ENCODE peak calls at places on chromosomes 16 and 17, in nine cellular contexts. G is natural killer cell, M is astrocyte, Q is dorsolateral prefrontal cortex, T is choroid plexus epithelial cell, V is stomach, C is psoas muscle, B is GM06990, K is GM13977. A is an unnamed sample.

GRCh38 chr17:78013683-78014467 is 55.4 kb downstream of the TNRC6C start:
- DNase-seq in G (no peak), M (peak; percentile 39), Q (no peak), T (peak; percentile 88), V (peak; percentile 40), C (no peak), B (no peak), K (peak; percentile 49), A (no peak)

GRCh38 chr16:58814348-58814801 is 80.3 kb upstream of the GOT2 start:
- DNase-seq in G (peak; percentile 23), M (peak; percentile 20), Q (peak; percentile 30), T (peak; percentile 67), V (peak; percentile 53), C (no peak), B (peak; percentile 22), K (peak; percentile 60), A (no peak)

GRCh38 chr16:48210747-48211146 is 33.4 kb upstream of the LONP2 start:
- DNase-seq in G (no peak), M (no peak), Q (no peak), T (no peak), V (no peak), C (no peak), B (no peak), K (no peak), A (no peak)

GRCh38 chr16:57042157-57043111 is 49.9 kb upstream of the CPNE2 start:
- DNase-seq in G (peak; percentile 76), M (peak; percentile 59), Q (no peak), T (peak; percentile 54), V (no peak), C (no peak), B (peak; percentile 74), K (peak; percentile 84), A (no peak)

GRCh38 chr17:48439875-48440505 is 10.0 kb upstream of the SKAP1 start:
- DNase-seq in G (peak; percentile 56), M (no peak), Q (no peak), T (peak; percentile 27), V (peak; percentile 28), C (no peak), B (peak; percentile 37), K (no peak), A (no peak)

GRCh38 chr16:12220721-12221120 is 244.2 kb downstream of the SNX29 start:
- DNase-seq in G (no peak), M (no peak), Q (no peak), T (no peak), V (no peak), C (no peak), B (no peak), K (no peak), A (no peak)

GRCh38 chr17:2250140-2251095 is 53.2 kb downstream of the SMG6 start:
- DNase-seq in G (no peak), M (peak; percentile 83), Q (no peak), T (no peak), V (no peak), C (no peak), B (no peak), K (no peak), A (no peak)

GRCh38 chr17:28725660-28726395 is at the start of gene TLCD1:
- DNase-seq in G (peak; percentile 39), M (peak; percentile 57), Q (no peak), T (peak; percentile 65), V (peak; percentile 73), C (peak; percentile 69), B (peak; percentile 87), K (peak; percentile 89), A (peak; percentile 72)

GRCh38 chr17:14442798-14443553 is 142.1 kb downstream of the HS3ST3B1 start:
- DNase-seq in G (no peak), M (no peak), Q (no peak), T (peak; percentile 17), V (no peak), C (no peak), B (no peak), K (no peak), A (no peak)

GRCh38 chr16:81544261-81544660 is 99.7 kb downstream of the CMIP start:
- DNase-seq in G (no peak), M (no peak), Q (no peak), T (peak; percentile 64), V (no peak), C (no peak), B (no peak), K (no peak), A (no peak)

GRCh38 chr17:59753522-59754467 is 46.3 kb downstream of the VMP1 start:
- DNase-seq in G (no peak), M (peak; percentile 73), Q (no peak), T (peak; percentile 96), V (no peak), C (no peak), B (peak; percentile 61), K (peak; percentile 61), A (no peak)

GRCh38 chr17:32258383-32259121 is 7.1 kb upstream of the RHBDL3 start:
- DNase-seq in G (no peak), M (no peak), Q (no peak), T (no peak), V (no peak), C (no peak), B (no peak), K (no peak), A (no peak)

GRCh38 chr16:25045696-25046381 is 30.7 kb upstream of the ARHGAP17 start:
- DNase-seq in G (no peak), M (peak; percentile 90), Q (no peak), T (peak; percentile 42), V (no peak), C (no peak), B (no peak), K (no peak), A (no peak)

GRCh38 chr16:88078111-88078775 is 127.0 kb downstream of the BANP start:
- DNase-seq in G (no peak), M (no peak), Q (no peak), T (no peak), V (no peak), C (no peak), B (no peak), K (no peak), A (no peak)

GRCh38 chr17:47057831-47058230 is 78.8 kb upstream of the RPRML start:
- DNase-seq in G (no peak), M (no peak), Q (no peak), T (no peak), V (no peak), C (no peak), B (no peak), K (no peak), A (no peak)

DNA sequence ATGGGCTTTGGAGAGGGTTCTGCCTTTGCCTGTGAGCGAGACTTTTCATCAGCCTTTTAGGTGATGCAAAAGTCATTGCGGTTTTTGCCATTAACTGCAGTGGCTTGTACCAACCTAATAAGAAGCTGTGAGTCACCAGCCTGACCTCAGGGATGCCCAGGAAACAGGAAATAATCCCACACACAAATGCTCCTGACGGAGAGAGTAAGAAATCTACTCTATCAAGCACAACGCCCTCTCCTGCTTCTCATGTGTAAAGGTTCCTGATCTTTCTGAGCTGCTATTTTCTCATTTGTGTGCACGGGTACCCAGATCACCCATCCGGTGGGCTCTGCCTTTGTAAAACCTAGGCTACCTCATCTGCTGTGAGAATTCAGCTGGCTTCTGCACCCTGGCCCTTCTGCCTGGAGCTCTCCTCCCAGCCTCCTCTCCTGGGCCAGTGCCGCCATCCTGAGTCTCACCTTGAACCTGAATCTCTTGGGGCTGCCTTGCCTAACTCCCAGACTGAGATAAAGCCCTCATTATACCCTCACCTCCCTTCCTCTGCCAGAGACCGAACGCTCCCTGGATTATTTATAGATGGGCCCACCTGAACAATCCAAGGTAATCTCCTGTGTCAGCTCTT is 299.7 kb downstream of the C16orf95 start:
- DNase-seq in G (no peak), M (peak; percentile 93), Q (no peak), T (peak; percentile 85), V (no peak), C (no peak), B (no peak), K (no peak), A (no peak)
- TF ChIP-seq CTCF in G (no peak), M (peak; percentile 46), Q (no peak), T (peak; percentile 66), V (no peak), C (no peak), B (no peak), K (no peak), A (no peak)

GRCh38 chr16:49281843-49282642 is 405 bp upstream of the CBLN1 start:
- DNase-seq in G (no peak), M (peak; percentile 4), Q (peak; percentile 84), T (peak; percentile 19), V (peak; percentile 77), C (peak; percentile 81), B (peak; percentile 87), K (peak; percentile 97), A (peak; percentile 63)
- TF ChIP-seq CTCF in G (no peak), M (no peak), Q (peak; percentile 68), T (no peak), V (no peak), C (peak; percentile 20), B (no peak), K (peak; percentile 24), A (peak; percentile 53)

GRCh38 chr16:1325261-1325660 is 8.2 kb upstream of the BAIAP3 start:
- DNase-seq in G (no peak), M (no peak), Q (no peak), T (no peak), V (no peak), C (no peak), B (no peak), K (no peak), A (no peak)

GRCh38 chr16:1326380-1326779 is 7.1 kb upstream of the BAIAP3 start:
- DNase-seq in G (no peak), M (no peak), Q (no peak), T (no peak), V (no peak), C (no peak), B (no peak), K (no peak), A (no peak)

GRCh38 chr16:1326946-1327618 is 6.4 kb upstream of the BAIAP3 start:
- DNase-seq in G (no peak), M (no peak), Q (no peak), T (no peak), V (no peak), C (no peak), B (no peak), K (no peak), A (no peak)

GRCh38 chr16:1324286-1324826 is 9.1 kb upstream of the BAIAP3 start:
- DNase-seq in G (no peak), M (no peak), Q (no peak), T (no peak), V (no peak), C (no peak), B (no peak), K (no peak), A (no peak)

GRCh38 chr16:1325673-1326371 is 7.6 kb upstream of the BAIAP3 start:
- DNase-seq in G (no peak), M (no peak), Q (no peak), T (no peak), V (no peak), C (no peak), B (no peak), K (no peak), A (no peak)
- TF ChIP-seq CTCF in G (no peak), M (no peak), Q (no peak), T (no peak), V (no peak), C (no peak), B (no peak), K (no peak), A (no peak)

DNA sequence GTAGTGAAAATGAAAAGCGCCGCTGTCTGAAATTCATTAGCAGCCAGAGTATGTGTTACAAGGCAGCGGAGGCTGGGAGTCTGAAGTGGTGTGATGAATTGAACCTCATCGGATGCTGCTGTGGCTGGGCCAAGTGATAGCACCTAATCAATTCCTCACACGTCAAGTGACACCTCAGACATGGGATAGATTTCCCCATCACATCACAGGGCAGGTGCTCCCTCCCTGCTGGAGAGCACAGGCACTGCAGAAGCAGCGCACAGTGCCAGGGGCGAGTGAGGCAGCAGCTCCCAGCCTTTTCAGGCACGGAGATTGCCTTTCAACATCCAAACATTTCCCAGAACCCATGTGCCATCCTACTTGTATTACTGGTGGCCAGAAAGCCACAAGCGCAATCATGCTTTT is 32.2 kb downstream of the DRC3 start:
- DNase-seq in G (no peak), M (no peak), Q (no peak), T (no peak), V (no peak), C (peak; percentile 45), B (no peak), K (no peak), A (no peak)
- TF ChIP-seq CTCF in G (no peak), M (peak; percentile 33), Q (no peak), T (peak; percentile 41), V (peak; percentile 16), C (peak; percentile 62), B (no peak), K (no peak), A (no peak)

A was measured in D721Med.